ENCODE peak calls at places on chromosomes 13 and 19, in four cellular contexts. I, N, O and G are unnamed samples.

GRCh38 chr13:95833126-95833525 is 156.2 kb downstream of the DNAJC3 start:
- DNase-seq in I (no peak), O (no peak), N (peak), G (peak)

GRCh38 chr13:99955107-99955746 is 16.3 kb downstream of the ZIC5 start:
- DNase-seq in N (no peak), O (no peak), I (no peak), G (no peak)

GRCh38 chr13:50715402-50716146 is 127.9 kb downstream of the DLEU7 start:
- DNase-seq in O (peak), N (no peak), I (no peak), G (no peak)

GRCh38 chr19:56253737-56254136 is 18.8 kb upstream of the EDDM13 start:
- DNase-seq in I (peak), O (peak), N (peak), G (peak)

GRCh38 chr19:15297416-15298224 is 34.7 kb downstream of the BRD4 start:
- DNase-seq in I (no peak), O (no peak), N (peak), G (peak)

GRCh38 chr13:47832458-47832972 is 168.6 kb downstream of the SUCLA2 start:
- DNase-seq in O (no peak), I (no peak), N (no peak), G (no peak)

GRCh38 chr13:90445179-90445578 is 902.3 kb upstream of the MIR17HG start:
- DNase-seq in I (peak), O (no peak), N (peak), G (peak)

GRCh38 chr13:98172570-98173405 is 4.3 kb downstream of the RNF113B start:
- DNase-seq in O (no peak), N (no peak), I (no peak), G (no peak)

GRCh38 chr19:1861599-1862031 is 1.8 kb downstream of the KLF16 start:
- DNase-seq in O (no peak), N (peak), I (no peak), G (no peak)

GRCh38 chr19:46080561-46080960 is 39.8 kb upstream of the IGFL4 start:
- DNase-seq in N (peak), I (peak), O (no peak), G (no peak)

GRCh38 chr13:34003712-34004111 is 185.8 kb downstream of the RFC3 start:
- DNase-seq in I (no peak), N (no peak), O (no peak), G (no peak)

GRCh38 chr19:4032436-4032835 is 24.9 kb downstream of the PIAS4 start:
- DNase-seq in N (no peak), O (no peak), I (no peak), G (no peak)

GRCh38 chr13:76878043-76878442 is 8.2 kb downstream of the KCTD12 start:
- DNase-seq in O (no peak), N (no peak), I (no peak), G (no peak)

GRCh38 chr13:110092869-110093268 is 214.1 kb downstream of the COL4A1 start:
- DNase-seq in I (peak), N (no peak), O (no peak), G (no peak)

GRCh38 chr13:110089100-110089499 is 217.9 kb downstream of the COL4A1 start:
- DNase-seq in N (no peak), O (no peak), I (no peak), G (no peak)

GRCh38 chr13:110089815-110090214 is 217.1 kb downstream of the COL4A1 start:
- DNase-seq in N (no peak), I (no peak), O (no peak), G (no peak)
- TF ChIP-seq CTCF in N (no peak), I (peak), O (no peak), G (peak)

GRCh38 chr13:110323986-110324749 is 17.1 kb downstream of the COL4A2 start:
- DNase-seq in I (no peak), O (no peak), N (no peak), G (no peak)

GRCh38 chr13:110322828-110323171 is 15.7 kb downstream of the COL4A2 start:
- DNase-seq in N (no peak), O (no peak), I (no peak), G (no peak)

GRCh38 chr13:110320645-110321044 is 13.6 kb downstream of the COL4A2 start:
- DNase-seq in N (no peak), O (no peak), I (no peak), G (no peak)

GRCh38 chr13:110322126-110322827 is 15.2 kb downstream of the COL4A2 start:
- DNase-seq in I (no peak), O (no peak), N (no peak), G (no peak)

GRCh38 chr13:110323172-110323851 is 16.2 kb downstream of the COL4A2 start:
- DNase-seq in N (no peak), O (no peak), I (peak), G (no peak)
- TF ChIP-seq CTCF in N (no peak), O (no peak), I (no peak), G (peak)

DNA sequence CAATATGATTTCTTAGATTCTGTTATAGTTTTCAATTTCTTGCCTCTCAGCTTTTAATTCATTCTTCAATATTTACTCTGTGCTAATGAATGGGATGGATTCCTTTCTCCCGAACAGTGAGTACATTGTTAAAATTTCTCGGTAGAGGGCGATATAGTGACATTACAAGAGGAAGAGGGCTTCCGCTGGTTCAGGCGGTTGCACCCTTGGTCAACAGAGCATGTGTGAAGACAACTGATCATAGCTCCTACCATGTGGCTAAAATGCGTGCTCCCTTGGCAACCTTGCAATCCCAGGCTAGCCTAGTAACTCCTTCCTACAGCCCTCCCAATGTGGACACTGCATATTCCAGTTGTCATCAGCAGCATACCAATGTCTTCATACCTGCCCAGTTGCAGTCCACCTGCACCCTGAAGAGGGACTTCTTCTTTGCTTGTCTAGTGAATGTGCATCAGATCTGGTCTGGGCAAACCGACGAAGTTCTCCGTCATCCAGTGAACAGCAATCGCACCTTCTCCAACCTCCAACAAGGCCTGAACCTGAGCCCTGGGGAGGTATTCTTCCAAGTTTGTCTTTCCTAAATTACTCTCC is 653.0 kb upstream of the GPC6 start:
- DNase-seq in O (no peak), N (peak), I (no peak), G (peak)
- TF ChIP-seq CTCF in O (peak), N (peak), I (no peak), G (peak)

GRCh38 chr19:31232220-31232619 is 117.0 kb downstream of the TSHZ3 start:
- DNase-seq in I (no peak), N (no peak), O (no peak), G (no peak)
- TF ChIP-seq CTCF in I (no peak), N (no peak), O (no peak), G (no peak)

DNA sequence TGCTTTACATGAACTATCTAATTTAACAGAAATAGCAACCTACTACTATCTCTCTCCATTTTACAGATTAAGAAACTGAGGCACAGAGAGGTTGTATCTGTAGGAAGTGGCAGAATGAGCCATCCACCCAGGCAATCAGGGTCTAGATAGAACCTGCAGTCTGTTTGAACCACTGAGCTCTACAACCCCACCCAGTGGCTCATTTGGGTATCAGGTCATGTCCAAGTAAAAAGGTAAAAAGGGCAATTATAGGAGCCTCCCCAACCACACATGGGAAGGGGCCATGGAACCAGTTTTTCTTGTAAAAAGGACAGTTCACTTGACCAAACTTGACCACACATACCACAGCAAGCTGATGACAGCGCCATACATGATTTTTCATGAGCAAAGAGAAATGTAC is 92.9 kb upstream of the SGCG start:
- DNase-seq in O (peak), I (no peak), N (no peak), G (peak)
- TF ChIP-seq CTCF in O (no peak), I (peak), N (peak), G (peak)

GRCh38 chr13:94123543-94123942 is 355.9 kb downstream of the DCT start:
- DNase-seq in N (no peak), O (no peak), I (no peak), G (no peak)

GRCh38 chr13:94128430-94128829 is 351.1 kb downstream of the DCT start:
- DNase-seq in I (no peak), O (peak), N (no peak), G (no peak)

DNA sequence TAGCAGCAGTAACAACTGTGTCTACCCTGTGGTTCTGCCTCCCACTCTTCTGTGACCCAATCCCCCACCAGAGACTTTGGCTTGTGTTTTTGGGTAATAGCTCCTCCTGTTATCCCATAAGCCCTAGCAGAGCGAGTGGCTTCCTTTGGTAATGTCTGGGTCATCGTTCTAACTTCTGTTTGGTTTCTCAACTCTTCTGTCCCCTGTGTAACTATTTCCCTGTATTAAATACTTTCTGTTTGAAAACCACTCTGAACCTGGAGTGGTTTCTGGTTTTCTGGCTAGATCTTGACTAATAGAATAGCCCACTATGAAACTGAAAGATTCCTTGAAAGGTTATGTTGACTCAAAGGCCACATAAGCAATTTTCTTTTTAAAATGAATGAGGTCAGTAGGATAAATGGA is 350.0 kb downstream of the DCT start:
- DNase-seq in O (no peak), I (no peak), N (no peak), G (no peak)
- TF ChIP-seq CTCF in O (no peak), I (no peak), N (no peak), G (no peak)